ENCODE peak calls at places on chromosomes 3 and 15, in seven cellular contexts. Y is fibroblast of lung, G is H9, H is astrocyte, Z is cardiac muscle cell, F is transverse colon, U is GM23248. N is an unnamed sample. For H3K4me1, the result is how much of the 10 kb centered on the place peaks cover.

GRCh38 chr15:82566690-82567089 is 26.4 kb upstream of the RPS17 start:
- DNase-seq in Y (peak), G (no peak), H (peak), Z (no peak), F (no peak), U (peak), N (no peak)

GRCh38 chr3:13674538-13675185 is 125.7 kb downstream of the FBLN2 start:
- DNase-seq in Y (no peak), G (no peak), H (no peak), Z (no peak), F (no peak), U (no peak), N (no peak)

GRCh38 chr3:13850161-13850945 is 29.5 kb downstream of the WNT7A start:
- DNase-seq in Y (no peak), G (peak), H (peak), Z (peak), F (no peak), U (peak), N (no peak)

GRCh38 chr15:89837830-89838178 is 23.2 kb upstream of the ANPEP start:
- DNase-seq in Y (no peak), G (no peak), H (peak), Z (no peak), F (no peak), U (no peak), N (no peak)

GRCh38 chr3:174193559-174193958 is 665.6 kb upstream of the NAALADL2 start:
- DNase-seq in Y (peak), G (no peak), H (no peak), Z (no peak), F (no peak), U (peak), N (no peak)

GRCh38 chr3:119091936-119092677 is 53.9 kb upstream of the TEX55 start:
- DNase-seq in Y (no peak), G (no peak), H (no peak), Z (no peak), F (no peak), U (no peak), N (no peak)

GRCh38 chr3:17013571-17013970 is 128.8 kb downstream of the PLCL2 start:
- DNase-seq in Y (no peak), G (no peak), H (no peak), Z (no peak), F (no peak), U (no peak), N (no peak)

GRCh38 chr3:10770547-10770946 is 45.5 kb upstream of the SLC6A11 start:
- DNase-seq in Y (no peak), G (peak), H (no peak), Z (no peak), F (no peak), U (no peak), N (no peak)

GRCh38 chr3:179464296-179465092 is 13.2 kb upstream of the GNB4 start:
- DNase-seq in Y (no peak), G (no peak), H (no peak), Z (no peak), F (no peak), U (no peak), N (no peak)

GRCh38 chr3:112811150-112811884 is 35.3 kb downstream of the CD200R1L start:
- DNase-seq in Y (peak), G (no peak), H (peak), Z (peak), F (no peak), U (peak), N (peak)

GRCh38 chr15:55357774-55358173 is 38.8 kb downstream of the PIGB start:
- DNase-seq in Y (peak), G (no peak), H (peak), Z (no peak), F (no peak), U (peak), N (no peak)

GRCh38 chr3:194329566-194329965 is 21.6 kb downstream of the CPN2 start:
- DNase-seq in Y (no peak), G (no peak), H (no peak), Z (no peak), F (no peak), U (no peak), N (no peak)

GRCh38 chr3:52779411-52780297 is 2.3 kb downstream of the ITIH1 start:
- DNase-seq in Y (no peak), G (no peak), H (no peak), Z (no peak), F (no peak), U (no peak), N (no peak)

DNA sequence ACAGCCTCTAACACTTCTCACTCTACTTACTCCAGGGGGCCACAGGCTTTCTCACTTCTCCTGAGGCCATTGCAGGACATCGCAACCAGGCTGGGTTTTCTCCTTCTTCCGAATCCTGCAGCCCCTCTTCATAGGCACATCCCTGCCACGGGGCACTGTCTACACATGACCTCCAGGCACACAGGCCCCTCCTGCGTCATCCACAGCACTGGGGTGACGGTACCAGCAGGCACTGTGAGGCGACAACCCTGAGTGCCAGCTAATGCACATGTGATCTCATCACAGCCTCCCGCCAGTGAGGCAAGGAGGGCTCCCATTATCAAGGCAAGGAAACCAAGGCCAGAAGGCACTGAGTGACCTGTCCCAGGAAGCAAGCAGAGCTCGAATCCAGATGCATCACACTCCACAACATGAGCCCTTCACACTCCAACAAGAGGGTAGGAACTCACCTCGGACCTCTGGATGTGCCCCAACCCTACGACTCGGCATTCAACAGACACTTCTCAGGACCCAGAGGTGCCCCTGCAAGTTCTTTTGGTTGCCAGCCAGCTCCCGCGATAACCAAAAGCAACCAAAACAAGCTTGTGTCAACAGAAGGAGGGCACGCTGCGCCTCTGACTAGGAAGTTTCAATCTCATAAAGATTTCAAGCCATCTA is 16.7 kb downstream of the FAM174B start:
- DNase-seq in Y (no peak), G (peak), H (no peak), Z (no peak), F (peak), U (no peak), N (no peak)
- H3K4me1 ChIP-seq in Y (under half), G (under half), H (under half), Z (under half), F (under half), U (under half), N (under half)

GRCh38 chr3:171349392-171349791 is 110.8 kb downstream of the TNIK start:
- DNase-seq in Y (no peak), G (no peak), H (peak), Z (no peak), F (no peak), U (peak), N (no peak)
- H3K4me1 ChIP-seq in Y (under half), G (under half), H (under half), Z (under half), F (under half), U (under half), N (half or more)

DNA sequence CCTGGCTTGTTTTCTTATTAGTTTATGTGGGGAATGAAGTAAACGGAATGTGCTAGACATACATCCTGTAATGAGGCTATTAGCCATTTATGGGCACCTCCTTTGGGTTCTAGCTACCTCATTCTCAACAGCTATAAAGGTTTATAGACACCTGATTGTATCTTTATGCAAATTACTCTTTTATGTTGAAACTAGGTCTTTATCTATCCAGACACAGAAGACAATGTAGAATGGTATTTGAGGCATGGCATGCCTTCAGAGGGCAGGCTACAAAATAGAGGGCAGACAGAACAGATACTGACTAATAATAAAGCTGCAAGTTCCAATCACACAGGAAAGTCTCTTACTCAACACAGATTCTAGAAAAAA is 27.1 kb downstream of the TBC1D2B start:
- DNase-seq in Y (no peak), G (no peak), H (peak), Z (no peak), F (no peak), U (peak), N (no peak)
- H3K4me1 ChIP-seq in Y (under half), G (under half), H (under half), Z (under half), F (half or more), U (half or more), N (half or more)

DNA sequence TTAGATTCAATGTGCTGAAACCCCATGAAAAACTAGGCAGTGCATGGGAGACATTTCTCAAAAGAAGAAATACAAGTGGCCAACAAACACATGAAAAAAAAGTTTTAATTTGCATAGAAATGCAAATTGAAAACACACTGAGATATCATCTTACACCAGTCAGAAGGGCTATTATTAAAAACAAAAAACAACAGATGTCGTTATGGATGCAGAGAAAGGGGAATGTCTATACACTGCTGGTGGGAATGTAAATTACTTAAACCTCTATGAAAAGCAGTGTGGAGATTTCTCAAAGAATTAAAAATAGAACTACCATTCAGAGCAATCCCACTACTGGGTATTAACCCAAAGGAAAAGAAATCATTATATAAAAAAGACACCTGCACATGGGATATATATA is 98.7 kb downstream of the CCNL1 start:
- DNase-seq in Y (no peak), G (no peak), H (no peak), Z (no peak), F (no peak), U (no peak), N (no peak)
- H3K4me1 ChIP-seq in Y (under half), G (under half), H (under half), Z (under half), F (under half), U (under half), N (under half)

GRCh38 chr3:50157821-50158556 is 2.9 kb downstream of the SEMA3F start:
- DNase-seq in Y (no peak), G (no peak), H (no peak), Z (no peak), F (no peak), U (peak), N (no peak)

GRCh38 chr3:50156549-50156948 is 1.4 kb downstream of the SEMA3F start:
- DNase-seq in Y (no peak), G (no peak), H (no peak), Z (no peak), F (no peak), U (no peak), N (no peak)

GRCh38 chr3:50160561-50160983 is 5.4 kb downstream of the SEMA3F start:
- DNase-seq in Y (peak), G (no peak), H (no peak), Z (peak), F (no peak), U (no peak), N (peak)

GRCh38 chr3:50156991-50157493 is 1.9 kb downstream of the SEMA3F start:
- DNase-seq in Y (peak), G (peak), H (no peak), Z (no peak), F (peak), U (peak), N (no peak)

GRCh38 chr3:50158747-50159146 is 3.6 kb downstream of the SEMA3F start:
- DNase-seq in Y (no peak), G (no peak), H (no peak), Z (no peak), F (no peak), U (no peak), N (no peak)
- H3K4me1 ChIP-seq in Y (under half), G (under half), H (under half), Z (under half), F (half or more), U (under half), N (half or more)

GRCh38 chr15:57150066-57150865 is 226.0 kb upstream of the CGNL1 start:
- DNase-seq in Y (peak), G (no peak), H (peak), Z (no peak), F (no peak), U (no peak), N (no peak)

GRCh38 chr15:57144448-57144847 is 226.0 kb downstream of the TCF12 start:
- DNase-seq in Y (no peak), G (no peak), H (no peak), Z (no peak), F (no peak), U (no peak), N (no peak)

GRCh38 chr15:57146394-57147140 is 228.1 kb downstream of the TCF12 start:
- DNase-seq in Y (peak), G (no peak), H (peak), Z (peak), F (no peak), U (peak), N (no peak)

GRCh38 chr15:57149196-57149595 is 227.1 kb upstream of the CGNL1 start:
- DNase-seq in Y (peak), G (no peak), H (peak), Z (no peak), F (no peak), U (peak), N (no peak)

DNA sequence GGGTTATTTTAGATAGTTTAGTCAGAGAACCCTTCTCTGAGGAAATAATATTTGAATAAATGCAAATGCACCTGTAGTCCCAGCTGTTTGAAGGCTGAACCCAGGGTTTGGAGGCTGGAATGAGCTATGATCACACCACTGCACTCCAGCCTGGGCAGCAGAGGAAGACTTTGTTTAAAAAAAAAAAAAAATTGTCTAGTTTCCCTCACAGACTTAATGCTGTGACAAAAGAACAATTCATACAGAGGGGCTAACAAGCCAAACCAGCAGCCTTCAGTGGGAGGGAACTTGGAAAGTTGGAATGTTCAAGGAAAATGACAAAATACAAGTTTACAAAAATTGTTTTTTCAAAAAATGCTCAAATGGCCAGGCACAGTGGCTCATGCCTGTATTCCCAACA is 228.1 kb upstream of the CGNL1 start:
- DNase-seq in Y (no peak), G (no peak), H (no peak), Z (no peak), F (no peak), U (no peak), N (no peak)
- H3K4me1 ChIP-seq in Y (under half), G (under half), H (under half), Z (under half), F (under half), U (under half), N (half or more)

N was measured in left ventricle myocardium inferior.